ENCODE peak calls at places on chromosomes 3 and 15, in four cellular contexts. N is cardiac muscle cell, B is AG04450, L is brain microvascular endothelial cell. O is an unnamed sample.

GRCh38 chr3:54931182-54931581 is 3.3 kb upstream of the LRTM1 start:
- DNase-seq in L (no peak), B (no peak), N (no peak), O (no peak)

GRCh38 chr3:127676921-127677351 is 4.2 kb downstream of the ABTB1 start:
- DNase-seq in L (no peak), B (no peak), N (no peak), O (no peak)

GRCh38 chr15:26260517-26261133 is 397.5 kb upstream of the ATP10A start:
- DNase-seq in N (peak; percentile 55), B (no peak), L (no peak), O (peak; percentile 3)

GRCh38 chr3:147372525-147373027 is 33.8 kb downstream of the ZIC4 start:
- DNase-seq in L (no peak), N (no peak), B (no peak), O (no peak)

GRCh38 chr3:123758081-123758564 is 126.0 kb downstream of the MYLK start:
- DNase-seq in L (no peak), B (no peak), N (no peak), O (peak; percentile 11)

GRCh38 chr3:9976736-9977709 is 9.6 kb downstream of the EMC3 start:
- DNase-seq in L (peak; percentile 93), N (no peak), B (peak; percentile 87), O (peak; percentile 98)

GRCh38 chr3:185789891-185790830 is 34.7 kb downstream of the IGF2BP2 start:
- DNase-seq in N (no peak), L (no peak), B (no peak), O (no peak)

GRCh38 chr3:105516972-105517371 is 150.3 kb downstream of the ALCAM start:
- DNase-seq in N (peak; percentile 40), L (no peak), B (no peak), O (no peak)

GRCh38 chr15:46411900-46412299 is 777.1 kb downstream of the SQOR start:
- DNase-seq in L (no peak), B (no peak), N (no peak), O (no peak)

GRCh38 chr15:33698128-33698527 is 270.2 kb upstream of the CHRM5 start:
- DNase-seq in B (no peak), L (no peak), N (no peak), O (no peak)

GRCh38 chr15:60074181-60074885 is 70.2 kb downstream of the FOXB1 start:
- DNase-seq in N (no peak), B (no peak), L (peak; percentile 24), O (peak; percentile 24)

GRCh38 chr3:169083126-169083525 is 580.4 kb downstream of the MECOM start:
- DNase-seq in N (no peak), B (no peak), L (no peak), O (no peak)

GRCh38 chr3:130850044-130850797 is 43.7 kb upstream of the ATP2C1 start:
- DNase-seq in N (no peak), B (no peak), L (peak; percentile 45), O (peak; percentile 81)

GRCh38 chr3:14688525-14688924 is 13.6 kb downstream of the C3orf20 start:
- DNase-seq in N (no peak), B (no peak), L (no peak), O (no peak)
- H3K4me3 ChIP-seq in N (no peak overlapping the region), B (no peak overlapping the region), L (no peak overlapping the region), O (no peak overlapping the region)

GRCh38 chr15:22884344-22884743 is 45.9 kb downstream of the NIPA2 start:
- DNase-seq in B (no peak), L (no peak), N (peak; percentile 9), O (peak; percentile 9)
- TF ChIP-seq CTCF in B (no peak), L (peak; percentile 35), N (peak; percentile 21), O (peak; percentile 39)

DNA sequence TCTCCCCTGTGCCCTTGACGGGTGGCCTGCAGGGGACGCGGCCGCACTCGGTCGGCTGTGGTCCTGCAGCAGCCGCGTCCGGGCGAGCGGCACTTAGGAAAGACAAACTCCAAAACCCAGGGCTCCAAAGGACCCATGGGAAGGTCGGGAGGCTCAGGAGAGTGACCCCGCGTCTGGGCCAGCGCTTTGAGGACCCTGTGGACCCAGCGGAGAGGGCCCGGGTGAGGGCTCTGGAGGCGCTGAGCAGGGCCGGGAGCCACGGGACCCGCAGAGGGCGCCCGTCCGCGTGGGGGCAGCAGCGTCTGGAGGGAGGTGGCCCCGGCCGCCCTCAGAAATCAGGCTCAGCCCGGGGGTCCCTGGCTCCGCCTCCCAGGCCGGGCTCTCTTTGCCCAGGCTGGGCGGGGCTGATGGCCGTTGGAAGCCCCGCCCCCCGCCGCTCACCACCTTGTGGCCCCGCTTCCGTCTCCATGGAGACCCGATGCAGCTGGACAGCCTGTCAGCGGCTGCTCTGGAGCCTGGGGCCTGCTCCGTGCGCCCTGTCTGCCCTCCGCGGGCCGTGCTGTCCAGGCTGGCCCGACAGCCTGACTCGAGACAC is 34.6 kb upstream of the RPL32 start:
- DNase-seq in N (peak; percentile 95), B (no peak), L (peak; percentile 35), O (peak; percentile 31)
- H3K4me3 ChIP-seq in N (no peak overlapping the region), B (peak overlapping the region; percentile 39), L (peak overlapping the region; percentile 39), O (peak overlapping the region; percentile 39)

GRCh38 chr3:129123314-129124060 is 1.9 kb upstream of the RAB43 start:
- DNase-seq in L (no peak), N (no peak), B (no peak), O (no peak)
- TF ChIP-seq CTCF in L (no peak), N (no peak), B (no peak), O (no peak)

GRCh38 chr3:46405301-46406079 is 1.4 kb downstream of the CCR5AS start:
- DNase-seq in B (no peak), N (no peak), L (no peak), O (peak; percentile 53)
- H3K4me3 ChIP-seq in B (no peak overlapping the region), N (no peak overlapping the region), L (no peak overlapping the region), O (no peak overlapping the region)

GRCh38 chr3:101690972-101691371 is 4.5 kb upstream of the RPL24 start:
- DNase-seq in L (no peak), N (no peak), B (no peak), O (no peak)
- TF ChIP-seq CTCF in L (no peak), N (no peak), B (no peak), O (no peak)

GRCh38 chr3:39936848-39937247 is 127.4 kb downstream of the MYRIP start:
- DNase-seq in N (no peak), B (no peak), L (no peak), O (no peak)

GRCh38 chr3:39937874-39938273 is 128.5 kb downstream of the MYRIP start:
- DNase-seq in N (no peak), L (no peak), B (no peak), O (no peak)

GRCh38 chr3:39937315-39937714 is 127.9 kb downstream of the MYRIP start:
- DNase-seq in N (no peak), L (no peak), B (no peak), O (no peak)

DNA sequence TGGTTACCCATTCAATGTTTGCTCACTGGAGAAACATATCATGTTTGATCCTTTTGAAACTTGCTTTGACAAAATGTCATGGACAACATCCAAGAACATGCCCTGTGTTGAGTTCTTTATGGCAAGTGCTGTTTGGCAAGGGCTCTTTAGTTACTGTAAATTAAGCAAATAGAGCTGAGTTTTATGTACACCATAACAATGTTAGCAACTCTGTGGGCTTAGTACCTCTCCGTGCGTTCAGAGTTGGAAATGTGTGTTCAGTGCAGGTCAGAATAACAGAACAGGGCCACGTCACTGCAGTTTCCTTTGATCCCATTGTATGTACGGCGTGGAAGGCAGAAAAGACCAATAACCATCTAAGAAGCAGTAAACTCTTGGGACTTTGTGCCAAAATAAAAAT is 132.5 kb downstream of the MYRIP start:
- DNase-seq in L (no peak), N (no peak), B (no peak), O (no peak)
- H3K4me3 ChIP-seq in L (no peak overlapping the region), N (no peak overlapping the region), B (no peak overlapping the region), O (no peak overlapping the region)

GRCh38 chr3:194869482-194870169 is 183.9 kb downstream of the FAM43A start:
- DNase-seq in B (peak; percentile 68), L (peak; percentile 49), N (no peak), O (peak; percentile 15)
- TF ChIP-seq CTCF in B (no peak), L (peak; percentile 45), N (no peak), O (no peak)

GRCh38 chr3:46406440-46406785 is 453 bp downstream of the CCR5AS start:
- DNase-seq in N (no peak), L (no peak), B (no peak), O (no peak)

GRCh38 chr3:46408853-46409252 is 1.8 kb downstream of the CCRL2 start:
- DNase-seq in N (no peak), L (no peak), B (no peak), O (no peak)

GRCh38 chr3:46409735-46410489 is 2.9 kb downstream of the CCRL2 start:
- DNase-seq in N (no peak), L (no peak), B (no peak), O (no peak)

GRCh38 chr3:46406786-46407611 is at the start of the genes CCR5AS and CCRL2:
- DNase-seq in N (peak; percentile 37), L (peak; percentile 55), B (no peak), O (peak; percentile 62)

DNA sequence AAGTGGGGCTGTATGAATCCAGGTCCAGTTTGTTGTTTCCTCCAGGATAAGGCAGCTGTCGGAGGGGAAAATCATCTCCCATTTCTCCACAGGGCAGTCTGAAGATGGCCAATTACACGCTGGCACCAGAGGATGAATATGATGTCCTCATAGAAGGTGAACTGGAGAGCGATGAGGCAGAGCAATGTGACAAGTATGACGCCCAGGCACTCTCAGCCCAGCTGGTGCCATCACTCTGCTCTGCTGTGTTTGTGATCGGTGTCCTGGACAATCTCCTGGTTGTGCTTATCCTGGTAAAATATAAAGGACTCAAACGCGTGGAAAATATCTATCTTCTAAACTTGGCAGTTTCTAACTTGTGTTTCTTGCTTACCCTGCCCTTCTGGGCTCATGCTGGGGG is 917 bp downstream of the CCRL2 start:
- DNase-seq in N (no peak), L (no peak), B (no peak), O (no peak)
- H3K4me3 ChIP-seq in N (no peak overlapping the region), L (no peak overlapping the region), B (no peak overlapping the region), O (no peak overlapping the region)

GRCh38 chr15:75205064-75205395 is 3.3 kb downstream of the C15orf39 start:
- DNase-seq in N (no peak), L (no peak), B (no peak), O (no peak)
- TF ChIP-seq CTCF in N (no peak), L (no peak), B (no peak), O (no peak)

O was measured in choroid plexus epithelial cell.